ENCODE peak calls at places on chromosome 20, in nine cellular contexts. B is AG04450; J is dorsolateral prefrontal cortex; R is tibial artery; G is lung; C is CD8-positive, alpha-beta T cell; A is right lobe of liver; S is HCT116; E is stomach. Q is an unnamed sample.

GRCh38 chr20:44326391-44327159 is 10.3 kb upstream of the R3HDML start:
- DNase-seq in B (no peak), J (no peak), R (no peak), G (no peak), C (no peak), A (no peak), S (no peak), E (no peak), Q (no peak)

GRCh38 chr20:46023999-46024398 is 5.0 kb upstream of the SLC12A5 start:
- DNase-seq in B (no peak), J (no peak), R (no peak), G (no peak), C (no peak), A (no peak), S (no peak), E (no peak), Q (no peak)

GRCh38 chr20:48359692-48360337 is 468.0 kb downstream of the PREX1 start:
- DNase-seq in B (no peak), J (no peak), R (no peak), G (no peak), C (no peak), A (no peak), S (no peak), E (no peak), Q (no peak)

GRCh38 chr20:44029848-44030230 is 115.2 kb downstream of the TOX2 start:
- DNase-seq in B (no peak), J (no peak), R (no peak), G (no peak), C (no peak), A (no peak), S (no peak), E (no peak), Q (no peak)

GRCh38 chr20:32536861-32537656 is 48.1 kb downstream of the NOL4L start:
- DNase-seq in B (no peak), J (no peak), R (no peak), G (peak; percentile 42), C (peak; percentile 75), A (peak; percentile 46), S (no peak), E (peak; percentile 90), Q (no peak)

GRCh38 chr20:44015733-44016103 is 101.1 kb downstream of the TOX2 start:
- DNase-seq in B (no peak), J (no peak), R (no peak), G (no peak), C (no peak), A (no peak), S (no peak), E (no peak), Q (no peak)

GRCh38 chr20:46056970-46057855 is 28.2 kb downstream of the SLC12A5 start:
- DNase-seq in B (no peak), J (no peak), R (peak; percentile 30), G (no peak), C (no peak), A (peak; percentile 54), S (no peak), E (no peak), Q (peak; percentile 29)

GRCh38 chr20:37518059-37518458 is 3.0 kb upstream of the NNAT start:
- DNase-seq in B (no peak), J (no peak), R (no peak), G (no peak), C (no peak), A (no peak), S (no peak), E (peak; percentile 17), Q (no peak)

GRCh38 chr20:19913927-19914614 is 103.1 kb upstream of the NAA20 start:
- DNase-seq in B (no peak), J (no peak), R (no peak), G (no peak), C (no peak), A (no peak), S (no peak), E (no peak), Q (no peak)

GRCh38 chr20:43658068-43658722 is 8.7 kb upstream of the MYBL2 start:
- DNase-seq in B (no peak), J (no peak), R (no peak), G (no peak), C (no peak), A (no peak), S (no peak), E (no peak), Q (no peak)

GRCh38 chr20:48180039-48180438 is 394.8 kb upstream of the SULF2 start:
- DNase-seq in B (no peak), J (no peak), R (no peak), G (no peak), C (no peak), A (no peak), S (no peak), E (no peak), Q (no peak)

GRCh38 chr20:53847118-53847842 is 223.1 kb downstream of the BCAS1 start:
- DNase-seq in B (no peak), J (no peak), R (no peak), G (no peak), C (no peak), A (no peak), S (no peak), E (no peak), Q (no peak)

GRCh38 chr20:24918579-24919566 is 30.2 kb upstream of the CST7 start:
- DNase-seq in B (no peak), J (no peak), R (no peak), G (peak; percentile 25), C (no peak), A (no peak), S (no peak), E (no peak), Q (no peak)
- TF ChIP-seq CTCF in B (no peak), J (no peak), R (no peak), G (no peak), C (no peak), A (no peak), S (no peak), E (no peak), Q (peak; percentile 8)

GRCh38 chr20:62617711-62618483 is 24.4 kb upstream of the SLCO4A1 start:
- DNase-seq in B (no peak), J (no peak), R (peak; percentile 77), G (peak; percentile 59), C (peak; percentile 60), A (peak; percentile 73), S (no peak), E (peak; percentile 46), Q (peak; percentile 76)
- H3K27ac ChIP-seq in B (no peak overlapping the region), J (peak overlapping the region; percentile 65), R (peak overlapping the region; percentile 39), G (peak overlapping the region; percentile 92), C (no peak overlapping the region), A (peak overlapping the region; percentile 40), S (no peak overlapping the region), E (peak overlapping the region; percentile 78), Q (peak overlapping the region; percentile 91)

GRCh38 chr20:40606660-40607059 is 82.4 kb downstream of the MAFB start:
- DNase-seq in B (no peak), J (no peak), R (no peak), G (no peak), C (no peak), A (no peak), S (no peak), E (no peak), Q (no peak)
- TF ChIP-seq CTCF in B (no peak), J (no peak), R (no peak), G (no peak), C (no peak), A (no peak), S (peak; percentile 15), E (no peak), Q (no peak)

GRCh38 chr20:1934578-1935573 is 39.7 kb downstream of the SIRPA start:
- DNase-seq in B (no peak), J (no peak), R (peak; percentile 95), G (peak; percentile 54), C (no peak), A (peak; percentile 36), S (no peak), E (no peak), Q (peak; percentile 74)
- H3K27ac ChIP-seq in B (peak overlapping the region; percentile 25), J (peak overlapping the region; percentile 90), R (peak overlapping the region; percentile 63), G (peak overlapping the region; percentile 1), C (no peak overlapping the region), A (peak overlapping the region; percentile 36), S (no peak overlapping the region), E (peak overlapping the region; percentile 20), Q (peak overlapping the region; percentile 78)

GRCh38 chr20:10315138-10315537 is 96.5 kb downstream of the SNAP25 start:
- DNase-seq in B (no peak), J (no peak), R (no peak), G (no peak), C (no peak), A (no peak), S (no peak), E (no peak), Q (no peak)

GRCh38 chr20:10313701-10314100 is 95.1 kb downstream of the SNAP25 start:
- DNase-seq in B (no peak), J (no peak), R (no peak), G (no peak), C (no peak), A (no peak), S (no peak), E (no peak), Q (no peak)

GRCh38 chr20:10314198-10314597 is 95.6 kb downstream of the SNAP25 start:
- DNase-seq in B (no peak), J (no peak), R (no peak), G (no peak), C (no peak), A (no peak), S (no peak), E (no peak), Q (no peak)

GRCh38 chr20:10318625-10319024 is 100.0 kb downstream of the SNAP25 start:
- DNase-seq in B (no peak), J (no peak), R (no peak), G (no peak), C (no peak), A (no peak), S (no peak), E (no peak), Q (no peak)

GRCh38 chr20:10316582-10316981 is 98.0 kb downstream of the SNAP25 start:
- DNase-seq in B (no peak), J (no peak), R (no peak), G (no peak), C (no peak), A (peak; percentile 34), S (peak; percentile 22), E (no peak), Q (no peak)
- TF ChIP-seq CTCF in B (peak; percentile 6), J (no peak), R (no peak), G (no peak), C (no peak), A (peak; percentile 55), S (no peak), E (peak; percentile 7), Q (peak; percentile 42)

DNA sequence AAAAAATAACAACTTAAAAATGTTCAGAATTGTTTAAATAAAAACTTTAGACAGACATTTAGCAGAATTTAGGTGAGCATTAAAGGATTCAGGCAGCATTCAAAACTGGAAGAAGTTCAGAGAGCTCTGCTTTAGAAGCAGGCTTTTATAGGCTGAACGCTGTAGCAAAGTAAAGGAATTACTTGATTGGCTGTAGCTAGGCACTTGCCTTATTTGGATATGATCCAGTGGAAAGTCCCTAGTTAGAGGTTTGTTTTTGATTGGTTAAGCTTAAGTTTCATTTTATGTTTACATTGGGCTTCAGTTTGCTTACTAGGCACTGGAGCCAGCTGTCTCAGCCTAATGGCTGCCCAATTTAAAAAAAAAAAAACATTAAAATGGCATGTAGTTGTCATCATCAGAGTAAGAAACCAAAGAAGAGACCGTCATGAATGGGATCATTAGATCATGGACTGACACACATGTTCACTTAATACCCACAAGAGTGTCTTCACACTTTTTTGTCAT is 65.1 kb downstream of the CBFA2T2 start:
- DNase-seq in B (peak; percentile 92), J (no peak), R (no peak), G (no peak), C (peak; percentile 58), A (no peak), S (peak; percentile 24), E (no peak), Q (no peak)
- H3K27ac ChIP-seq in B (no peak overlapping the region), J (peak overlapping the region; percentile 10), R (peak overlapping the region; percentile 61), G (no peak overlapping the region), C (peak overlapping the region; percentile 62), A (peak overlapping the region; percentile 85), S (no peak overlapping the region), E (peak overlapping the region; percentile 81), Q (peak overlapping the region; percentile 22)